ENCODE peak calls at places on chromosome 12, in ten cellular contexts. M, W, H, T, Q, N, D, E, X and R are unnamed samples.

GRCh38 chr12:39413836-39414771 is 28.8 kb downstream of the KIF21A start:
- DNase-seq in M (no peak), T (no peak), D (no peak), W (no peak), X (no peak), E (no peak), Q (no peak), H (no peak), N (peak; percentile 53), R (no peak)

GRCh38 chr12:124862768-124863408 is 776 bp downstream of the SCARB1 start:
- DNase-seq in X (no peak), E (peak; percentile 54), N (peak; percentile 70), D (no peak), M (peak; percentile 37), Q (no peak), H (peak; percentile 56), W (no peak), T (no peak), R (peak; percentile 17)

GRCh38 chr12:89947437-89948265 is 239.0 kb upstream of the ATP2B1 start:
- DNase-seq in E (peak; percentile 77), M (peak; percentile 89), H (no peak), D (peak; percentile 92), X (no peak), W (no peak), Q (no peak), T (no peak), N (no peak), R (peak; percentile 96)

GRCh38 chr12:48125985-48126384 is 6.8 kb downstream of the PFKM start:
- DNase-seq in H (no peak), T (no peak), W (no peak), Q (no peak), N (no peak), E (no peak), D (no peak), M (no peak), X (no peak), R (no peak)

GRCh38 chr12:60035835-60036234 is 440.0 kb downstream of the SLC16A7 start:
- DNase-seq in E (no peak), M (peak; percentile 27), W (no peak), D (no peak), Q (no peak), X (no peak), H (no peak), T (no peak), N (no peak), R (peak; percentile 60)

GRCh38 chr12:45478931-45479330 is 250.6 kb upstream of the ARID2 start:
- DNase-seq in Q (no peak), N (no peak), H (no peak), T (no peak), M (no peak), D (no peak), E (no peak), X (no peak), W (no peak), R (no peak)

GRCh38 chr12:90801776-90802175 is 153.2 kb downstream of the CCER1 start:
- DNase-seq in W (no peak), X (no peak), N (no peak), T (no peak), E (no peak), H (no peak), M (peak; percentile 54), D (no peak), Q (no peak), R (peak; percentile 79)

GRCh38 chr12:71686658-71687025 is 760 bp downstream of the TMEM19 start:
- DNase-seq in Q (no peak), E (no peak), T (no peak), M (peak; percentile 33), X (no peak), W (no peak), H (no peak), D (no peak), N (no peak), R (no peak)

GRCh38 chr12:103855896-103856657 is 15.0 kb upstream of the NT5DC3 start:
- DNase-seq in W (no peak), N (no peak), T (no peak), M (no peak), D (no peak), E (no peak), H (no peak), X (no peak), Q (no peak), R (no peak)

GRCh38 chr12:87813476-87814234 is 215.5 kb downstream of the C12orf50 start:
- DNase-seq in E (no peak), D (peak; percentile 76), W (no peak), N (no peak), X (no peak), H (no peak), Q (no peak), M (peak; percentile 82), T (no peak), R (peak; percentile 93)

GRCh38 chr12:61798778-61799177 is 461.4 kb upstream of the USP15 start:
- DNase-seq in D (no peak), W (no peak), Q (no peak), T (no peak), X (no peak), H (no peak), N (no peak), E (no peak), M (no peak), R (no peak)

GRCh38 chr12:30806989-30807694 is 52.4 kb upstream of the CAPRIN2 start:
- DNase-seq in D (peak; percentile 76), M (peak; percentile 54), E (peak; percentile 67), W (peak; percentile 30), H (peak; percentile 79), Q (peak; percentile 77), T (peak; percentile 21), X (peak; percentile 51), N (peak; percentile 61), R (peak; percentile 86)

DNA sequence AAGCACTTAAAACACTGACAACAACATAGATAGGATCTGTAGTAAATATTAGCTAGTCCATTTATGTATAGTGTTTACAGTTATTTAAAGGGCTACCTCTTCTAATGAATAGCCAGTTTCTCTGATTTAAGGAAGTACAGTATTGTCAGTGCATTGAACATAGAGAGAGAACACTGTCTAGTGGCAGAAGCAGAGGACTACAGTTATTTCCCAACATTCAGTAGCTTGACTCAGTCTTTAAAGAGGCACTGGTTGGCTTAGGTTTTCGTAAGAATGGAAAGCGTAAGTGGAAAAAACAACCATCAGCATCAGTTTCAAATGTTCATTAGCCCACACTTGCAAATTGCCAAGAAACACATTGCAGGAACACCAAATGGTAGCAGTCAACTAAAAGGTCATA is 125.0 kb upstream of the HMGA2 start:
- DNase-seq in E (peak; percentile 10), N (no peak), D (peak; percentile 39), X (no peak), H (no peak), Q (no peak), M (peak; percentile 54), W (no peak), T (no peak), R (peak; percentile 76)
- TF ChIP-seq CTCF in E (peak; percentile 29), N (peak; percentile 51), D (peak; percentile 25), X (peak; percentile 47), H (no peak), Q (no peak), M (peak; percentile 33), W (no peak), T (no peak), R (peak; percentile 67)

DNA sequence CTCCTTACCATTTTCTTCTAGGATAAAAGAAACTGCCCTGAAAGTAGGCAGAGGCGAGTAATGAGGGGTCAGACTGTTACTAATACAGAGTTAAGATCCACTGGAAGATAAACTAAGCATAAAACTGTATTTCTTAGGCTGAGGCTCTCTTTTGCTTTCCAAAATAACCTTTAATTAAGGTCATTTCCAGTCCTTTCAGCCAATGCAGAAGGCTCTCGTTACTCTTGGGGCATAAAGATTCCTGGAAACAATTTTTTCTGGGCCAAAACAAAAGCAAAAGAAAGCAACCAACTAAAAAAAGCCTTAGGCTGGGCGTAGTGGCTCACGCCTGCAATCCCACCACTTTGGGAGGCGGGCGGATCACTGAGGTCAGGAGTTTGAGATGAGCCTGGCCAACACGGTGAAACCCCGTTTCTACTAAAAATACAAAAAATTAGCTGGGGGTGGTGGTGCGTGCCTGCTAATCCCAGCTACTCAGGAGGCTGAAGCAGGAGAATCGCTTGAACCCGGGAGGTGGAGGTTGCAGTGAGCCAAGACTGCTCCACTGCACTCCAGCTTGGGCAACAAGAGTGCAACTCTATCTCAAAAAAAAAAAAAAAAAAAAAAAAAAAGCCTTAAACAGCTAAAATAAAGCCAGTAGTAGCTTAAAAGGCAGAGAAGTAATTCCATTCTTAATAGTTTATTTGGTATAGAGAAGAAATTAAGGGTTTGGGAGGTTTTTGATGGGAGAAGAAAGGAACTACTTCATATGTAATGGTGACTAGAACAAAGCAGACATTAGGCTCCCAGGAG is 68.9 kb upstream of the STAC3 start:
- DNase-seq in M (no peak), T (no peak), H (peak; percentile 23), X (no peak), E (no peak), Q (no peak), W (no peak), D (no peak), N (no peak), R (no peak)
- H3K4me2 ChIP-seq in M (peak overlapping the region; percentile 36), T (no peak overlapping the region), H (peak overlapping the region; percentile 49), X (peak overlapping the region; percentile 22), E (peak overlapping the region; percentile 30), Q (no peak overlapping the region), W (no peak overlapping the region), D (peak overlapping the region; percentile 13), N (peak overlapping the region; percentile 26), R (peak overlapping the region; percentile 35)

GRCh38 chr12:111687952-111688351 is 2.1 kb downstream of the ACAD10 start:
- DNase-seq in M (no peak), W (no peak), X (no peak), D (no peak), N (no peak), Q (no peak), T (no peak), H (no peak), E (no peak), R (no peak)

GRCh38 chr12:111686574-111687105 is 787 bp downstream of the ACAD10 start:
- DNase-seq in M (no peak), W (no peak), E (no peak), Q (no peak), X (no peak), T (no peak), H (no peak), N (no peak), D (peak; percentile 11), R (peak; percentile 29)

GRCh38 chr12:111685322-111685810 is 390 bp downstream of the BRAP start:
- DNase-seq in W (no peak), T (no peak), N (no peak), D (peak; percentile 19), E (peak; percentile 54), X (no peak), Q (no peak), M (peak; percentile 42), H (no peak), R (no peak)

GRCh38 chr12:111687255-111687654 is 1.4 kb downstream of the ACAD10 start:
- DNase-seq in E (peak; percentile 13), D (peak; percentile 44), T (peak; percentile 5), X (no peak), Q (no peak), N (peak; percentile 27), H (no peak), M (no peak), W (no peak), R (no peak)

GRCh38 chr12:111685811-111686573 is at the start of the genes ACAD10 and BRAP:
- DNase-seq in N (peak; percentile 98), W (peak; percentile 95), D (peak; percentile 97), M (peak; percentile 95), H (peak; percentile 96), X (peak; percentile 87), E (peak; percentile 96), T (peak; percentile 89), Q (peak; percentile 97), R (peak; percentile 92)
- TF ChIP-seq CTCF in N (peak; percentile 8), W (no peak), D (no peak), M (no peak), H (no peak), X (no peak), E (peak; percentile 9), T (peak; percentile 13), Q (no peak), R (no peak)

GRCh38 chr12:57793920-57794319 is 11.3 kb downstream of the TSFM start:
- DNase-seq in H (no peak), D (no peak), E (no peak), W (no peak), Q (no peak), X (no peak), T (no peak), M (peak; percentile 95), N (no peak), R (peak; percentile 91)
- H3K4me2 ChIP-seq in H (no peak overlapping the region), D (peak overlapping the region; percentile 13), E (no peak overlapping the region), W (peak overlapping the region; percentile 42), Q (no peak overlapping the region), X (no peak overlapping the region), T (no peak overlapping the region), M (peak overlapping the region; percentile 54), N (peak overlapping the region; percentile 48), R (peak overlapping the region; percentile 33)